ENCODE peak calls at places on chromosomes 16 and 17, in seven cellular contexts. One of them, this sample, is unnamed.

GRCh38 chr17:64412944-64413381 is 22.3 kb upstream of the PECAM1 start:
- DNase-seq in ascending aorta: peak
- DNase-seq in HFFc6: no peak
- DNase-seq in fibroblast of mammary gland: no peak
- DNase-seq in Calu3: no peak
- DNase-seq in psoas muscle: no peak
- DNase-seq in mesothelial cell of epicardium: no peak
- DNase-seq in this sample: no peak

GRCh38 chr16:77540656-77541055 is 105.8 kb upstream of the ADAMTS18 start:
- DNase-seq in ascending aorta: no peak
- DNase-seq in HFFc6: no peak
- DNase-seq in fibroblast of mammary gland: peak
- DNase-seq in Calu3: no peak
- DNase-seq in psoas muscle: no peak
- DNase-seq in mesothelial cell of epicardium: no peak
- DNase-seq in this sample: no peak

GRCh38 chr16:86986809-86987487 is 330.2 kb downstream of the C16orf95 start:
- DNase-seq in ascending aorta: no peak
- DNase-seq in HFFc6: peak
- DNase-seq in fibroblast of mammary gland: no peak
- DNase-seq in Calu3: no peak
- DNase-seq in psoas muscle: no peak
- DNase-seq in mesothelial cell of epicardium: no peak
- DNase-seq in this sample: peak

GRCh38 chr16:23252310-23252709 is 49.8 kb upstream of the SCNN1B start:
- DNase-seq in ascending aorta: no peak
- DNase-seq in HFFc6: no peak
- DNase-seq in fibroblast of mammary gland: no peak
- DNase-seq in Calu3: no peak
- DNase-seq in psoas muscle: no peak
- DNase-seq in mesothelial cell of epicardium: no peak
- DNase-seq in this sample: no peak

GRCh38 chr17:46889992-46890564 is 32.9 kb upstream of the GOSR2 start:
- DNase-seq in ascending aorta: no peak
- DNase-seq in HFFc6: no peak
- DNase-seq in fibroblast of mammary gland: no peak
- DNase-seq in Calu3: no peak
- DNase-seq in psoas muscle: no peak
- DNase-seq in mesothelial cell of epicardium: no peak
- DNase-seq in this sample: no peak

GRCh38 chr17:15966183-15966878 is 21.4 kb downstream of the ADORA2B start:
- DNase-seq in ascending aorta: no peak
- DNase-seq in HFFc6: no peak
- DNase-seq in fibroblast of mammary gland: no peak
- DNase-seq in Calu3: no peak
- DNase-seq in psoas muscle: no peak
- DNase-seq in mesothelial cell of epicardium: no peak
- DNase-seq in this sample: no peak

GRCh38 chr16:4692460-4693295 is 684 bp upstream of the NUDT16L1 start:
- DNase-seq in ascending aorta: peak
- DNase-seq in HFFc6: no peak
- DNase-seq in fibroblast of mammary gland: no peak
- DNase-seq in Calu3: no peak
- DNase-seq in psoas muscle: no peak
- DNase-seq in mesothelial cell of epicardium: no peak
- DNase-seq in this sample: no peak

GRCh38 chr16:78504391-78504945 is 405.0 kb downstream of the WWOX start:
- DNase-seq in ascending aorta: no peak
- DNase-seq in HFFc6: no peak
- DNase-seq in fibroblast of mammary gland: peak
- DNase-seq in Calu3: no peak
- DNase-seq in psoas muscle: peak
- DNase-seq in mesothelial cell of epicardium: no peak
- DNase-seq in this sample: no peak

GRCh38 chr17:62653002-62653830 is 25.7 kb downstream of the MRC2 start:
- DNase-seq in ascending aorta: peak
- DNase-seq in HFFc6: peak
- DNase-seq in fibroblast of mammary gland: peak
- DNase-seq in Calu3: peak
- DNase-seq in psoas muscle: peak
- DNase-seq in mesothelial cell of epicardium: no peak
- DNase-seq in this sample: peak

GRCh38 chr16:49382916-49383315 is 9.3 kb downstream of the C16orf78 start:
- DNase-seq in ascending aorta: no peak
- DNase-seq in HFFc6: no peak
- DNase-seq in fibroblast of mammary gland: no peak
- DNase-seq in Calu3: no peak
- DNase-seq in psoas muscle: no peak
- DNase-seq in mesothelial cell of epicardium: no peak
- DNase-seq in this sample: no peak
- TF ChIP-seq CTCF in ascending aorta: no peak
- TF ChIP-seq CTCF in HFFc6: no peak
- TF ChIP-seq CTCF in fibroblast of mammary gland: no peak
- TF ChIP-seq CTCF in Calu3: no peak
- TF ChIP-seq CTCF in psoas muscle: no peak
- TF ChIP-seq CTCF in mesothelial cell of epicardium: no peak
- TF ChIP-seq CTCF in this sample: no peak

GRCh38 chr17:38671939-38672720 is 2.6 kb downstream of the EPOP start:
- DNase-seq in ascending aorta: no peak
- DNase-seq in HFFc6: no peak
- DNase-seq in fibroblast of mammary gland: no peak
- DNase-seq in Calu3: no peak
- DNase-seq in psoas muscle: no peak
- DNase-seq in mesothelial cell of epicardium: no peak
- DNase-seq in this sample: no peak

GRCh38 chr17:38674013-38674748 is 576 bp downstream of the EPOP start:
- DNase-seq in ascending aorta: no peak
- DNase-seq in HFFc6: no peak
- DNase-seq in fibroblast of mammary gland: no peak
- DNase-seq in Calu3: peak
- DNase-seq in psoas muscle: peak
- DNase-seq in mesothelial cell of epicardium: no peak
- DNase-seq in this sample: no peak

GRCh38 chr17:38674749-38675615 is at the start of gene EPOP:
- DNase-seq in ascending aorta: peak
- DNase-seq in HFFc6: peak
- DNase-seq in fibroblast of mammary gland: peak
- DNase-seq in Calu3: peak
- DNase-seq in psoas muscle: peak
- DNase-seq in mesothelial cell of epicardium: peak
- DNase-seq in this sample: peak

GRCh38 chr17:38672788-38673713 is 1.7 kb downstream of the EPOP start:
- DNase-seq in ascending aorta: no peak
- DNase-seq in HFFc6: no peak
- DNase-seq in fibroblast of mammary gland: no peak
- DNase-seq in Calu3: no peak
- DNase-seq in psoas muscle: no peak
- DNase-seq in mesothelial cell of epicardium: no peak
- DNase-seq in this sample: no peak

DNA sequence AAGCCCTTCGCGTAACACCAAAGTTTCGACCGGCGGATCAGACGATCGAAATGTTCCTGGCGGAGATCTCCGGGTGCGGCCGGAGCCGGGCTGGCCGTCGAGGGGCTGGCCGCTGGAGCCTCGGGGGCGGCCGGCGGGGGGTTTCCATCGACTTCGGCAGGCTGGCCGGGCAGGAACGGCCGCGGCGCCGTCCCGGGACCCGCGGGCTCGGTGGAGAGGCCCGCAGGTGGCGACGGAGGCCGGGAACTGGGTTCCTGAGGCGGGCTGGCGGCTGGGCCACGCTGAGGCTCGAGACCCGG is 1.1 kb downstream of the EPOP start:
- DNase-seq in ascending aorta: no peak
- DNase-seq in HFFc6: no peak
- DNase-seq in fibroblast of mammary gland: no peak
- DNase-seq in Calu3: no peak
- DNase-seq in psoas muscle: peak
- DNase-seq in mesothelial cell of epicardium: no peak
- DNase-seq in this sample: no peak
- TF ChIP-seq CTCF in ascending aorta: no peak
- TF ChIP-seq CTCF in HFFc6: no peak
- TF ChIP-seq CTCF in fibroblast of mammary gland: no peak
- TF ChIP-seq CTCF in Calu3: no peak
- TF ChIP-seq CTCF in psoas muscle: peak
- TF ChIP-seq CTCF in mesothelial cell of epicardium: no peak
- TF ChIP-seq CTCF in this sample: no peak

GRCh38 chr17:563646-564045 is 151.0 kb downstream of the VPS53 start:
- DNase-seq in ascending aorta: no peak
- DNase-seq in HFFc6: no peak
- DNase-seq in fibroblast of mammary gland: no peak
- DNase-seq in Calu3: no peak
- DNase-seq in psoas muscle: no peak
- DNase-seq in mesothelial cell of epicardium: no peak
- DNase-seq in this sample: no peak
- TF ChIP-seq CTCF in ascending aorta: no peak
- TF ChIP-seq CTCF in HFFc6: no peak
- TF ChIP-seq CTCF in fibroblast of mammary gland: no peak
- TF ChIP-seq CTCF in Calu3: no peak
- TF ChIP-seq CTCF in psoas muscle: no peak
- TF ChIP-seq CTCF in mesothelial cell of epicardium: no peak
- TF ChIP-seq CTCF in this sample: no peak

DNA sequence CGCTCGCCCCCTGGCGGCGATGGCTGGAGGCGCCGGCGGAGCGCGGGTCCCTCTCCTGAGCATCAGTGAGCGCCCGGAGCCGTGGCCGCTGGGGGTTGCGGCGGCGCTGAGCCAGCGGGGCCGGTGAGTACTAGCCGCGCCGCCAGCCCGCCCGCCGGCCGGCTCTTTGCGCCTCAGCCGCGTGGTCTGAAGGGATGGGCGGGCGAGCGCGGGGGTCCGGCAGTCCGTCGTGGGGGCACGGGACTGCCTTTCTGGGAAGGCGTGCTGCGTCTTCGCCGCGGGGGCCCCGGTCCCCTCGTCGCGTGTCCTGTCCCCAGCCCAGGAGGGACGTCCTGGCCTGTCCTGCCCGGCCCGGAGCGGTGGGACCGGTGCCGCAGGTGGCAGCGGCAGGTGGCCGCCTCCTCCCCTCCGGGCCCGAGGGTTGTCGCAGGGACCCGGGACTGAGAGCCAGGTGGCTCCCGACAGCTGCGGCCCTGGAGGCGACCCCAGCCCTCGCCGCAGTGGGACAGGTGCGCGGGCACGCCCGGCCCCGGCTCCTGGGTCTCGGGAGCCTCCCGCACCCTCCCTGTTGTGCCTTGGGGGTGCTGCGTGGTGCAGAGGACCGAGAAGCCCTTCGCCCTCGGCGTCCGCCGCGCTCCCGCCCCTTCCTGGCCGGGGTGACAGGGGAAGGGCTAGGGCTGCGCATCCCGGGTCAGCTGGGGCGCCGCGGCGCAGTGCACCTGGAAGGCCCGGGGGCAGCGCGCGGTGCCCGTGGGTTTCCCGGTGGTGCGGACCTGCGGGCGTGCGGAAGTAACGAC is at the start of gene SPECC1:
- DNase-seq in ascending aorta: peak
- DNase-seq in HFFc6: no peak
- DNase-seq in fibroblast of mammary gland: peak
- DNase-seq in Calu3: peak
- DNase-seq in psoas muscle: peak
- DNase-seq in mesothelial cell of epicardium: peak
- DNase-seq in this sample: no peak
- TF ChIP-seq CTCF in ascending aorta: no peak
- TF ChIP-seq CTCF in HFFc6: peak
- TF ChIP-seq CTCF in fibroblast of mammary gland: peak
- TF ChIP-seq CTCF in Calu3: peak
- TF ChIP-seq CTCF in psoas muscle: peak
- TF ChIP-seq CTCF in mesothelial cell of epicardium: peak
- TF ChIP-seq CTCF in this sample: peak

GRCh38 chr16:71311553-71312158 is 22.5 kb upstream of the CMTR2 start:
- DNase-seq in ascending aorta: no peak
- DNase-seq in HFFc6: no peak
- DNase-seq in fibroblast of mammary gland: peak
- DNase-seq in Calu3: peak
- DNase-seq in psoas muscle: no peak
- DNase-seq in mesothelial cell of epicardium: no peak
- DNase-seq in this sample: no peak
- TF ChIP-seq CTCF in ascending aorta: peak
- TF ChIP-seq CTCF in HFFc6: peak
- TF ChIP-seq CTCF in fibroblast of mammary gland: peak
- TF ChIP-seq CTCF in Calu3: peak
- TF ChIP-seq CTCF in psoas muscle: peak
- TF ChIP-seq CTCF in mesothelial cell of epicardium: peak
- TF ChIP-seq CTCF in this sample: peak

This sample was measured in chondrocyte.